ENCODE peak calls at places on chromosomes 3 and 15, in six cellular contexts. E, I, Y, Q, F and J are unnamed samples.

GRCh38 chr15:69648775-69649735 is 196.4 kb downstream of the RPLP1 start:
- DNase-seq in E (no peak), I (no peak), Y (peak), Q (peak), F (no peak), J (no peak)

GRCh38 chr3:71304684-71305083 is 278.8 kb downstream of the FOXP1 start:
- DNase-seq in E (no peak), I (peak), Y (no peak), Q (no peak), F (no peak), J (peak)

GRCh38 chr3:45890405-45890804 is 4.1 kb downstream of the CCR9 start:
- DNase-seq in E (peak), I (no peak), Y (no peak), Q (no peak), F (no peak), J (no peak)

GRCh38 chr3:109050591-109051167 is 67.3 kb downstream of the MORC1 start:
- DNase-seq in E (peak), I (peak), Y (no peak), Q (no peak), F (peak), J (peak)

GRCh38 chr3:11168406-11168805 is 14.1 kb downstream of the HRH1 start:
- DNase-seq in E (no peak), I (no peak), Y (no peak), Q (no peak), F (no peak), J (no peak)

GRCh38 chr15:76206325-76206976 is 104.8 kb downstream of the ETFA start:
- DNase-seq in E (peak), I (no peak), Y (no peak), Q (no peak), F (no peak), J (peak)

GRCh38 chr3:32437898-32438297 is 46.2 kb downstream of the CMTM7 start:
- DNase-seq in E (no peak), I (no peak), Y (no peak), Q (peak), F (no peak), J (no peak)

GRCh38 chr3:105904251-105904650 is 35.4 kb upstream of the CBLB start:
- DNase-seq in E (no peak), I (no peak), Y (no peak), Q (no peak), F (no peak), J (no peak)

GRCh38 chr3:16521580-16521941 is 8.1 kb upstream of the RFTN1 start:
- DNase-seq in E (no peak), I (no peak), Y (no peak), Q (no peak), F (no peak), J (no peak)

GRCh38 chr3:23685484-23686258 is 120.1 kb upstream of the UBE2E1 start:
- DNase-seq in E (peak), I (peak), Y (no peak), Q (no peak), F (peak), J (peak)

GRCh38 chr3:23686535-23686934 is 119.2 kb upstream of the UBE2E1 start:
- DNase-seq in E (no peak), I (no peak), Y (no peak), Q (no peak), F (no peak), J (no peak)

DNA sequence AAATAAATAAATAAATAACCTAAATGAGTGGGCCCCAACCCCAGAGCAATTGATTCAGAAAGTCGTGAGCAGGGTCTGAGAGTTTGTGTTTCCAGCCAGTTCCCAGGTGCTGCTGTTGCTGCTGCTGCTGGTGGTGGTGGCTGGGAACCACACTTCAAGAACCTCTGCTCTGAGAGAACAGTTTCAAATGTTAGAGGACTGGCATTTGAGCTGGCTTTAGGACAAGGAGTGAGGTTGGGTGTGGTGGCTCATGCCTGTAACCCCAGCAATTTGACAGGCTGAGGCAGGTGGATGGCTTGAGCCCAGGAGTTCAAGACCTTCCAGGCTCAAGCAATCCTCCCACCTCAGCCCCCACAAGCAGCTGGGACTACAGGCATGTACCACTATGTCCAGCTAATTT is 123.1 kb upstream of the UBE2E1 start:
- DNase-seq in E (no peak), I (no peak), Y (no peak), Q (no peak), F (no peak), J (no peak)
- TF ChIP-seq JUN in E (no peak), I (no peak), Y (no peak), Q (no peak), F (no peak), J (no peak)

GRCh38 chr3:151896662-151897012 is 23.2 kb downstream of the SUCNR1 start:
- DNase-seq in E (peak), I (no peak), Y (no peak), Q (no peak), F (no peak), J (peak)
- TF ChIP-seq JUN in E (no peak), I (no peak), Y (no peak), Q (no peak), F (no peak), J (peak)

DNA sequence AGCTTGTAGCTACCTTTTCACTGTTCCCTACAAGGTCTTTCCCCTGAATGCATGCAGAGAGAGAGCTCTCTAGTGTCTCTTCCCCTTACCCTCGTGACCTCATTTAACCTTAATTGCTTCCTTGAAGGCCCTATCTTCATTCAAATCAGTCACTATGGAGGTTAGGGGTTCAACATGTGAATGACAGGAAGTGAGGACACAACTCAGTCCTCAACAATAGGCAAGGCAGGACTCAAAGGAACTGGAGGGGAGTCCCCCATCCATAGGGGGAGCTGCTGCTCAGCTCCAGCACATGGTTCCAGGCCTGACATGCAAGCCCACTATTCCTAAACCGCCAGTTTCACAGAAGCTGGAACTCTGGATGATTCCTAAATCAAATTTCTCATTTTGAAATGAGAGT is 33.8 kb upstream of the GYG1 start:
- DNase-seq in E (peak), I (peak), Y (peak), Q (peak), F (peak), J (no peak)
- TF ChIP-seq JUN in E (no peak), I (no peak), Y (no peak), Q (no peak), F (no peak), J (no peak)

GRCh38 chr3:30662836-30663235 is 56.4 kb downstream of the TGFBR2 start:
- DNase-seq in E (no peak), I (no peak), Y (no peak), Q (no peak), F (no peak), J (no peak)

GRCh38 chr3:30664884-30665283 is 58.5 kb downstream of the TGFBR2 start:
- DNase-seq in E (no peak), I (no peak), Y (no peak), Q (no peak), F (no peak), J (peak)

GRCh38 chr3:30665539-30665938 is 59.1 kb downstream of the TGFBR2 start:
- DNase-seq in E (no peak), I (no peak), Y (no peak), Q (no peak), F (no peak), J (no peak)

GRCh38 chr3:30663533-30664241 is 57.3 kb downstream of the TGFBR2 start:
- DNase-seq in E (no peak), I (no peak), Y (no peak), Q (no peak), F (no peak), J (no peak)

DNA sequence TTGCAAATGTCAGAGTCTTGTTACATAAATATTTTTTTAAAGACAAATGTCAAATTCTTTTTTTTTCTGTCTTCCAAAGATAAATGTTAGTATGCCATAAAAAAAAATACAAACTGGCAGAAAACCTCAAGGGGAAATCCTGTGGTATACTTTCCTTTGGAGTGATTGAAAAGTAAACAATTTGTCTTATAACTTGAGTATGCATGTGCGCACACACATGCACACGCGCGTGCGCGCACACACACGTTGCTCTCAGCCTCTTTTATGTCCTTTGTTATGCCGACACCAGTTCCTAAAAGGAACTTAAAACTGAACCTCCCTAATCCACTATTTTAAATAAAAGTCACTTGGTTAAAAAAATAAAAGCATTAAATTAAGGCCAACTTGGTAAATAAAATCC is 58.0 kb downstream of the TGFBR2 start:
- DNase-seq in E (no peak), I (no peak), Y (no peak), Q (no peak), F (no peak), J (peak)
- TF ChIP-seq JUN in E (no peak), I (no peak), Y (no peak), Q (no peak), F (no peak), J (peak)

DNA sequence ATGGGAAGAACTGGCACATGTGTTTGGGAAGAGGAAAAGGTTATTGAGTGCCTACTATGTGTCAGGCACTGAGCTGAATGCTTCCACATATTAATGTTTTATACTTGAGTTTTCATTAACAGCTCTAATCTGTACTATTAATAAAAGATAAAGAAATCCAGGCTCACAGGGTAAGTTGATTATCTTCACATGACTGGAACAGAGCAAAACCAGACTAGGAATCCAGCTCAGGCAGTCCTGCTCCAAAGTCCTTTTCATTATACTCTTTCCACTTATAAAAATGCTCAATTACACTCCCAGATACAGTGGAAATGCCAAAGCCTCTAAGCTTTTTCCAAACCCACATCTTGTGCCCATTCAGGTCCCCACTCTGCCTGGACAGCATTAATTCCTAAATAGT is 97.6 kb downstream of the TNIK start:
- DNase-seq in E (no peak), I (no peak), Y (no peak), Q (no peak), F (no peak), J (no peak)
- TF ChIP-seq JUN in E (no peak), I (no peak), Y (no peak), Q (no peak), F (no peak), J (no peak)

GRCh38 chr3:43932921-43933320 is 242.2 kb downstream of the ABHD5 start:
- DNase-seq in E (no peak), I (no peak), Y (no peak), Q (no peak), F (no peak), J (no peak)
- TF ChIP-seq JUN in E (no peak), I (no peak), Y (no peak), Q (no peak), F (no peak), J (no peak)

GRCh38 chr15:71659730-71660067 is 150.7 kb upstream of the NR2E3 start:
- DNase-seq in E (no peak), I (no peak), Y (no peak), Q (no peak), F (no peak), J (no peak)
- TF ChIP-seq JUN in E (no peak), I (no peak), Y (no peak), Q (no peak), F (no peak), J (no peak)

DNA sequence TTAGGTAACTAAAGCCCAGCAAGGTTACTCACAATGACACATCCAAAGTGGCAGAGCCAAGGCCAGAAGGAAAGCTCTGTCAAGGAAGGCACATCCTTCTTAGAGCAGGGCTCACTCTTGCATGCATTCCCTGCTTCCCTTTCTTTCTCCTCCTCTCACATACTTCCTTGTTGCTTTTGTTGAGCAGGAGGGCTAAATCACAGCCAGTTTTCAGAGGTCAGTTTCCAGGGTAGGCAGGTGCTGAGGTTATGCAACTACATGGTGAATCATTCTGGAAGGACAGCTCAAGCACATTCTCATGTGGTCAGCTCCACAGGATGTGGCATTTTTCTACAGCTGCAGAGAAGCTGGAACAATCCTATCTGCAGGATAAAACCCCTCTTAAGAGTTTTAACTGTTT is 275.6 kb downstream of the ZNF621 start:
- DNase-seq in E (peak), I (peak), Y (no peak), Q (no peak), F (no peak), J (peak)
- TF ChIP-seq JUN in E (no peak), I (no peak), Y (no peak), Q (no peak), F (no peak), J (no peak)